ENCODE peak calls at places on chromosomes 5 and 9, in ten cellular contexts. B is colonic mucosa, T is chondrocyte, D is cerebellar nuclear complex, J is iris pigment epithelial cell, O is AG08396, V is stromal cell of bone marrow, Q is SW480, F is ovary, P is non-pigmented ciliary epithelial cell. Y is an unnamed sample.

GRCh38 chr9:37350486-37351190 is 71.9 kb upstream of the GRHPR start:
- DNase-seq in Q (no peak), B (no peak), O (peak), T (no peak), P (peak), J (peak), V (peak), D (no peak), F (no peak), Y (peak)

GRCh38 chr9:91033802-91034201 is 232.2 kb downstream of the SYK start:
- DNase-seq in J (peak), D (no peak), P (no peak), Q (no peak), B (peak), T (peak), F (no peak), V (no peak), O (no peak), Y (peak)

GRCh38 chr5:134070979-134071849 is 43.3 kb upstream of the TCF7 start:
- DNase-seq in D (no peak), Q (peak), F (peak), P (no peak), T (peak), J (no peak), B (no peak), V (no peak), O (no peak), Y (no peak)

GRCh38 chr9:114238919-114239879 is 83.7 kb upstream of the ORM1 start:
- DNase-seq in F (no peak), V (no peak), Q (peak), B (no peak), O (peak), P (no peak), D (no peak), J (peak), T (no peak), Y (peak)

GRCh38 chr5:65769539-65769938 is 47.5 kb downstream of the NLN start:
- DNase-seq in D (no peak), T (no peak), V (peak), P (peak), B (no peak), J (peak), O (peak), Q (peak), F (no peak), Y (peak)

GRCh38 chr9:33379666-33380389 is 22.5 kb downstream of the AQP7 start:
- DNase-seq in O (no peak), B (no peak), V (no peak), F (no peak), T (peak), Q (no peak), J (no peak), P (no peak), D (no peak), Y (no peak)

GRCh38 chr9:132857031-132857430 is 21.1 kb downstream of the AK8 start:
- DNase-seq in F (peak), V (peak), D (no peak), Q (no peak), J (peak), T (no peak), B (peak), P (no peak), O (peak), Y (peak)

GRCh38 chr5:35354751-35355150 is 124.5 kb upstream of the PRLR start:
- DNase-seq in D (no peak), T (no peak), P (no peak), B (no peak), J (no peak), O (no peak), F (no peak), V (no peak), Q (no peak), Y (peak)

GRCh38 chr5:131684595-131684994 is 49.6 kb upstream of the RAPGEF6 start:
- DNase-seq in O (no peak), D (no peak), Q (no peak), V (no peak), T (no peak), P (no peak), F (no peak), B (no peak), J (no peak), Y (no peak)

GRCh38 chr9:1922026-1922425 is 93.1 kb upstream of the SMARCA2 start:
- DNase-seq in P (no peak), F (no peak), O (no peak), D (no peak), B (no peak), Q (no peak), J (no peak), T (no peak), V (no peak), Y (no peak)

GRCh38 chr5:144195443-144195842 is 24.8 kb downstream of the KCTD16 start:
- DNase-seq in P (no peak), Q (no peak), B (no peak), V (no peak), T (no peak), F (no peak), O (no peak), J (peak), D (no peak), Y (peak)

GRCh38 chr5:130994496-130995253 is 170.4 kb downstream of the HINT1 start:
- DNase-seq in B (no peak), O (no peak), D (no peak), F (no peak), J (no peak), V (no peak), T (no peak), P (no peak), Q (no peak), Y (no peak)

GRCh38 chr5:180484813-180485212 is 9.4 kb upstream of the CNOT6 start:
- DNase-seq in Q (no peak), O (no peak), J (no peak), B (no peak), F (no peak), V (no peak), P (no peak), D (no peak), T (no peak), Y (no peak)

GRCh38 chr5:143635146-143635752 is 176.7 kb upstream of the HMHB1 start:
- DNase-seq in D (no peak), P (no peak), T (no peak), O (peak), Q (no peak), J (peak), F (no peak), V (peak), B (no peak), Y (peak)